ENCODE peak calls at places on chromosomes 16 and 17, in four cellular contexts. One of them, this sample, is unnamed.

GRCh38 chr17:16950488-16950887 is 21.4 kb downstream of the TNFRSF13B start:
- DNase-seq in uterus: no peak
- DNase-seq in bronchial epithelial cell: no peak
- DNase-seq in lung: no peak
- DNase-seq in this sample: no peak

GRCh38 chr16:88477631-88478030 is 24.6 kb downstream of the ZFPM1 start:
- DNase-seq in bronchial epithelial cell: no peak
- DNase-seq in lung: no peak
- DNase-seq in uterus: no peak
- DNase-seq in this sample: no peak

GRCh38 chr16:11356573-11357331 is 11.5 kb downstream of the RMI2 start:
- DNase-seq in uterus: peak; percentile 68
- DNase-seq in bronchial epithelial cell: no peak
- DNase-seq in lung: peak; percentile 75
- DNase-seq in this sample: peak; percentile 74

GRCh38 chr17:58066409-58066808 is 16.8 kb upstream of the DYNLL2 start:
- DNase-seq in uterus: no peak
- DNase-seq in bronchial epithelial cell: no peak
- DNase-seq in lung: no peak
- DNase-seq in this sample: no peak

GRCh38 chr16:22728167-22728836 is 85.7 kb upstream of the HS3ST2 start:
- DNase-seq in lung: no peak
- DNase-seq in bronchial epithelial cell: no peak
- DNase-seq in uterus: no peak
- DNase-seq in this sample: no peak

GRCh38 chr17:80476877-80477646 is 655 bp upstream of the NPTX1 start:
- DNase-seq in lung: no peak
- DNase-seq in bronchial epithelial cell: no peak
- DNase-seq in uterus: no peak
- DNase-seq in this sample: no peak

GRCh38 chr17:55571095-55571494 is 59.8 kb upstream of the SMIM36 start:
- DNase-seq in uterus: no peak
- DNase-seq in lung: no peak
- DNase-seq in bronchial epithelial cell: peak; percentile 44
- DNase-seq in this sample: no peak

GRCh38 chr17:47872019-47872650 is 21.2 kb upstream of the SP6 start:
- DNase-seq in lung: no peak
- DNase-seq in bronchial epithelial cell: peak; percentile 48
- DNase-seq in uterus: no peak
- DNase-seq in this sample: no peak

GRCh38 chr17:72618018-72618509 is 474.4 kb downstream of the SLC39A11 start:
- DNase-seq in bronchial epithelial cell: peak; percentile 44
- DNase-seq in uterus: no peak
- DNase-seq in lung: peak; percentile 41
- DNase-seq in this sample: no peak

GRCh38 chr17:49497147-49498036 is 2.3 kb downstream of the NGFR start:
- DNase-seq in uterus: no peak
- DNase-seq in lung: no peak
- DNase-seq in bronchial epithelial cell: peak; percentile 30
- DNase-seq in this sample: peak; percentile 76

GRCh38 chr16:86048882-86049585 is 150.1 kb downstream of the IRF8 start:
- DNase-seq in bronchial epithelial cell: no peak
- DNase-seq in lung: no peak
- DNase-seq in uterus: no peak
- DNase-seq in this sample: no peak

GRCh38 chr16:70453891-70454220 is 539 bp upstream of the FCSK start:
- DNase-seq in lung: no peak
- DNase-seq in bronchial epithelial cell: no peak
- DNase-seq in uterus: no peak
- DNase-seq in this sample: no peak

GRCh38 chr16:28863929-28864886 is 565 bp downstream of the SH2B1 start:
- DNase-seq in bronchial epithelial cell: peak; percentile 10
- DNase-seq in uterus: peak; percentile 40
- DNase-seq in lung: no peak
- DNase-seq in this sample: no peak

GRCh38 chr17:65489413-65490170 is 71.9 kb downstream of the AXIN2 start:
- DNase-seq in uterus: no peak
- DNase-seq in bronchial epithelial cell: no peak
- DNase-seq in lung: no peak
- DNase-seq in this sample: no peak

GRCh38 chr17:75228305-75228704 is 22.8 kb downstream of the NUP85 start:
- DNase-seq in lung: peak; percentile 47
- DNase-seq in bronchial epithelial cell: no peak
- DNase-seq in uterus: no peak
- DNase-seq in this sample: peak; percentile 47

GRCh38 chr16:68367034-68367433 is 56.2 kb downstream of the PRMT7 start:
- DNase-seq in uterus: no peak
- DNase-seq in bronchial epithelial cell: peak; percentile 13
- DNase-seq in lung: no peak
- DNase-seq in this sample: no peak

GRCh38 chr16:75287708-75288107 is 36.3 kb upstream of the BCAR1 start:
- DNase-seq in lung: no peak
- DNase-seq in bronchial epithelial cell: no peak
- DNase-seq in uterus: no peak
- DNase-seq in this sample: no peak
- H3K36me3 ChIP-seq in lung: peaks cover 6% of the 10 kb centered on the region
- H3K36me3 ChIP-seq in bronchial epithelial cell: peaks cover 4% of the 10 kb centered on the region
- H3K36me3 ChIP-seq in uterus: no peaks in the 10 kb centered on the region
- H3K36me3 ChIP-seq in this sample: peaks cover 32% of the 10 kb centered on the region

DNA sequence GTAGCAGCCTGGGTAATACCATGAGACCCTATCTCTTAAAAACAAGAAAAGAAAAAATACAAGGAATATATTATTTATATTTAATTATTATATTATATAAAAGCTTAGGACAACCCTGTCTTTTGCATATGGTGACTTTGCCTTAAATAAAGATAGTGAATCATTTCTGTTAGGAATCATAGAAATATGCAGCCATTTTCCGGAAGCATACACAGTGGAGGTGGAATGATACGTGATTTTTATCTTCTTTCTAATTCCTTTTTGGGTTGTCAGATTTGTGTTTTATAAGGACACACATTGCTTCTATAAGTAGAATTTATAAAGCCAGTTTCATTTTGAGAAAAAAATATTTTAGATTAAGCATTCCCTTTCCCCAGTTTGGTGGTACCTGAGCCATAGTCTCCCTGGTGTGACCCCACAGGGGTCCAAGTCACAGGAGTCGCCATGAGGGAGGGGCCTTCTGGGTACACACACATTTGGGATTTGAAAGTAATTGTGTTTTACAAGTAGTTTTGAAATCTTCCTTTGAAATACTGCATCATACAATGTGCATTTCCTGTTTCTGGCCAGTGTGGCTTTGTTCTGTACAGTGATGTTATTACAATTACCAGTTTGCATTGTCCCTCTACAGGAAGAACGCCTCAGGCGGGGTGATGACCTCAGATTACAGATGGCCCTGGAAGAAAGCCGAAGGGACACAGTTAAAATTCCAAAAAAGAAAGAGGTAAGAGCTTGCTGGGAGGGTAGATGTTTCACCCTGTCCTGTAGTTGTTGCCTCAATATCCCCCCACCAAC is 50.9 kb downstream of the B9D1 start:
- DNase-seq in bronchial epithelial cell: no peak
- DNase-seq in uterus: no peak
- DNase-seq in lung: no peak
- DNase-seq in this sample: no peak
- TF ChIP-seq CTCF in bronchial epithelial cell: no peak
- TF ChIP-seq CTCF in uterus: no peak
- TF ChIP-seq CTCF in lung: no peak
- TF ChIP-seq CTCF in this sample: no peak

DNA sequence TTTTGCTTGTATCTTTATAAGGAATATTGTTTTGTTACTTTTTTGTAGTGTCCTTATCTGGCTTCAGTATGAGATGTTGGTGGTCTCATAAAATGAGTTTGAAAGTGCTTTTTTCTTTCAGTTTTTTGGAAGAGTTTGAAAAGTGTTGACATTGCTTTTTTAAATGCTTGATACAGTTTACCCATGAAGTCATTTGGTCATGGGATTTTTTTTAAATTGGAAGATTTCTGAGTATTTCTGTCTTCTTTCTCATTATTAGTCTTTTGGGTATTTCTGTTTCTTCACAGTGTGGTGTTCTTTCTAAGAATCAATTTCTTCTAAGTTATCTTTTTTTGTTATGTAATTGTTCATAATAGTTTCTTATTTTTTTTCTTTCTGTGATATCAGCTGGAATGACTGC is 15.1 kb downstream of the ZNF267 start:
- DNase-seq in bronchial epithelial cell: no peak
- DNase-seq in lung: no peak
- DNase-seq in uterus: no peak
- DNase-seq in this sample: no peak
- H3K36me3 ChIP-seq in bronchial epithelial cell: peaks cover 10% of the 10 kb centered on the region
- H3K36me3 ChIP-seq in lung: peaks cover 17% of the 10 kb centered on the region
- H3K36me3 ChIP-seq in uterus: no peaks in the 10 kb centered on the region
- H3K36me3 ChIP-seq in this sample: peaks cover 54% of the 10 kb centered on the region

DNA sequence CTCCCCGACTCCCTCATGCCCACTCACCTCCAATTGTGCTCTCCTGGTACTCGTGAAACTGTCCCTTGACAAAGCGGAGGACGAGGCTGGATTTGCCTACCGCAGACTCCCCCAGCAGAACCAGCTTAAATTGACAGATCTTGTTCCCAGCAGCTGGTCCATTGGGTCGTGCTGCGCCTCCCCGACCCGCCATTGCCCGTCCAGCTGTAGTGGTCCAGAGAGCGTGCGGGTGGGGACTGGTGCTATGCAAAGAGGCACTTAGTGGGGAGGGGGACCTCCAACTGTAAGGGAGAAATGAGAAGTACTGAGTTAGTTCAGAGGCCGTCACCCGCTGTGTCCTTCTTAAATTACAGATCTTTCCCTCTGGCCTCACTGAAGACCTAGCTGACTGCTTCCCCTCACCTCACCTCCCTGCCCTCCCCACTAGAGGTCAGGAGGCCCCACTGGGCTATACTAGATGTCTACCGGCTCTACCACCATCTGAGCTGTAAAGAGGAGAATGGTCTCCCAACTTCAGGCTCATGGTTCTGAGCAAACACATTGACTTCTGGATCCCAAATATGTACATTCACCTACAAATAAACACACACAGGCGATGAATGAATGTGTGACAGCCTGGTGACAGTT is 7.8 kb downstream of the HSPB9 start:
- DNase-seq in uterus: no peak
- DNase-seq in bronchial epithelial cell: no peak
- DNase-seq in lung: no peak
- DNase-seq in this sample: no peak
- TF ChIP-seq CTCF in uterus: no peak
- TF ChIP-seq CTCF in bronchial epithelial cell: no peak
- TF ChIP-seq CTCF in lung: no peak
- TF ChIP-seq CTCF in this sample: no peak

GRCh38 chr17:40016692-40017000 is 1.4 kb downstream of the CSF3 start:
- DNase-seq in uterus: no peak
- DNase-seq in lung: no peak
- DNase-seq in bronchial epithelial cell: no peak
- DNase-seq in this sample: no peak

GRCh38 chr17:40019140-40019991 is 4.1 kb downstream of the CSF3 start:
- DNase-seq in uterus: peak; percentile 77
- DNase-seq in bronchial epithelial cell: peak; percentile 42
- DNase-seq in lung: no peak
- DNase-seq in this sample: no peak

GRCh38 chr17:40020146-40020545 is 4.9 kb downstream of the CSF3 start:
- DNase-seq in uterus: no peak
- DNase-seq in lung: no peak
- DNase-seq in bronchial epithelial cell: no peak
- DNase-seq in this sample: no peak

GRCh38 chr17:40017422-40018080 is 2.3 kb downstream of the CSF3 start:
- DNase-seq in bronchial epithelial cell: no peak
- DNase-seq in lung: no peak
- DNase-seq in uterus: no peak
- DNase-seq in this sample: no peak

GRCh38 chr17:40018211-40019121 is 3.2 kb downstream of the CSF3 start:
- DNase-seq in bronchial epithelial cell: no peak
- DNase-seq in lung: no peak
- DNase-seq in uterus: peak; percentile 89
- DNase-seq in this sample: no peak
- H3K36me3 ChIP-seq in bronchial epithelial cell: peaks cover 14% of the 10 kb centered on the region
- H3K36me3 ChIP-seq in lung: peaks cover 8% of the 10 kb centered on the region
- H3K36me3 ChIP-seq in uterus: no peaks in the 10 kb centered on the region
- H3K36me3 ChIP-seq in this sample: peaks cover 38% of the 10 kb centered on the region

GRCh38 chr17:1786708-1787107 is 24.8 kb downstream of the SERPINF1 start:
- DNase-seq in bronchial epithelial cell: no peak
- DNase-seq in uterus: no peak
- DNase-seq in lung: no peak
- DNase-seq in this sample: no peak

GRCh38 chr17:1782171-1782567 is 20.3 kb downstream of the SERPINF1 start:
- DNase-seq in uterus: no peak
- DNase-seq in lung: no peak
- DNase-seq in bronchial epithelial cell: no peak
- DNase-seq in this sample: no peak

GRCh38 chr17:1785925-1786324 is 24.1 kb downstream of the SERPINF1 start:
- DNase-seq in lung: no peak
- DNase-seq in uterus: no peak
- DNase-seq in bronchial epithelial cell: no peak
- DNase-seq in this sample: no peak

GRCh38 chr17:1783271-1783670 is 21.4 kb downstream of the SERPINF1 start:
- DNase-seq in bronchial epithelial cell: peak; percentile 48
- DNase-seq in uterus: peak; percentile 48
- DNase-seq in lung: no peak
- DNase-seq in this sample: peak; percentile 83

GRCh38 chr17:1783834-1784611 is 22.2 kb downstream of the SERPINF1 start:
- DNase-seq in bronchial epithelial cell: peak; percentile 71
- DNase-seq in lung: peak; percentile 86
- DNase-seq in uterus: peak; percentile 97
- DNase-seq in this sample: peak; percentile 97
- TF ChIP-seq CTCF in bronchial epithelial cell: peak; percentile 72
- TF ChIP-seq CTCF in lung: peak; percentile 64
- TF ChIP-seq CTCF in uterus: peak; percentile 86
- TF ChIP-seq CTCF in this sample: peak; percentile 72

This sample was measured in tibial artery.